ENCODE peak calls at places on chromosomes 4 and X, in four cellular contexts. One of them, this sample, is unnamed.

GRCh38 chrX:9786839-9787635 is 808 bp downstream of the SHROOM2 start:
- DNase-seq in left ventricle myocardium inferior: no peak
- DNase-seq in effector memory CD4-positive, alpha-beta T cell: no peak
- DNase-seq in CD8-positive, alpha-beta memory T cell: no peak
- DNase-seq in this sample: no peak

GRCh38 chr4:153248641-153249198 is 44.5 kb downstream of the TRIM2 start:
- DNase-seq in CD8-positive, alpha-beta memory T cell: no peak
- DNase-seq in left ventricle myocardium inferior: no peak
- DNase-seq in effector memory CD4-positive, alpha-beta T cell: no peak
- DNase-seq in this sample: no peak

GRCh38 chr4:185119927-185120630 is 23.0 kb upstream of the SLC25A4 start:
- DNase-seq in left ventricle myocardium inferior: no peak
- DNase-seq in CD8-positive, alpha-beta memory T cell: no peak
- DNase-seq in effector memory CD4-positive, alpha-beta T cell: no peak
- DNase-seq in this sample: no peak

GRCh38 chr4:3054169-3054759 is 20.1 kb downstream of the HTT-AS start:
- DNase-seq in CD8-positive, alpha-beta memory T cell: no peak
- DNase-seq in effector memory CD4-positive, alpha-beta T cell: no peak
- DNase-seq in left ventricle myocardium inferior: no peak
- DNase-seq in this sample: no peak

GRCh38 chr4:24244663-24245519 is 339.5 kb downstream of the DHX15 start:
- DNase-seq in left ventricle myocardium inferior: peak; percentile 67
- DNase-seq in CD8-positive, alpha-beta memory T cell: no peak
- DNase-seq in effector memory CD4-positive, alpha-beta T cell: no peak
- DNase-seq in this sample: no peak

GRCh38 chr4:97394653-97395052 is 748.6 kb downstream of the STPG2 start:
- DNase-seq in CD8-positive, alpha-beta memory T cell: no peak
- DNase-seq in effector memory CD4-positive, alpha-beta T cell: no peak
- DNase-seq in left ventricle myocardium inferior: no peak
- DNase-seq in this sample: no peak

GRCh38 chr4:8905773-8906667 is 34.4 kb upstream of the HMX1 start:
- DNase-seq in left ventricle myocardium inferior: no peak
- DNase-seq in CD8-positive, alpha-beta memory T cell: peak; percentile 43
- DNase-seq in effector memory CD4-positive, alpha-beta T cell: no peak
- DNase-seq in this sample: no peak

GRCh38 chr4:165464813-165465381 is 86.1 kb downstream of the CPE start:
- DNase-seq in CD8-positive, alpha-beta memory T cell: no peak
- DNase-seq in effector memory CD4-positive, alpha-beta T cell: no peak
- DNase-seq in left ventricle myocardium inferior: no peak
- DNase-seq in this sample: peak; percentile 20

GRCh38 chrX:48938721-48939416 is 18.5 kb downstream of the OTUD5 start:
- DNase-seq in effector memory CD4-positive, alpha-beta T cell: peak; percentile 63
- DNase-seq in CD8-positive, alpha-beta memory T cell: peak; percentile 72
- DNase-seq in left ventricle myocardium inferior: no peak
- DNase-seq in this sample: peak; percentile 67

GRCh38 chrX:16511776-16512400 is 138.1 kb upstream of the S100G start:
- DNase-seq in left ventricle myocardium inferior: no peak
- DNase-seq in CD8-positive, alpha-beta memory T cell: no peak
- DNase-seq in effector memory CD4-positive, alpha-beta T cell: no peak
- DNase-seq in this sample: no peak

GRCh38 chrX:1451251-1451675 is 1.4 kb downstream of the ASMTL start:
- DNase-seq in effector memory CD4-positive, alpha-beta T cell: no peak
- DNase-seq in left ventricle myocardium inferior: no peak
- DNase-seq in CD8-positive, alpha-beta memory T cell: peak; percentile 53
- DNase-seq in this sample: peak; percentile 21
- H3K4me3 ChIP-seq in effector memory CD4-positive, alpha-beta T cell: no peak overlapping the region
- H3K4me3 ChIP-seq in left ventricle myocardium inferior: peak overlapping the region; percentile 90
- H3K4me3 ChIP-seq in CD8-positive, alpha-beta memory T cell: no peak overlapping the region
- H3K4me3 ChIP-seq in this sample: no peak overlapping the region

GRCh38 chrX:21943460-21944135 is 3.1 kb downstream of the SMS start:
- DNase-seq in left ventricle myocardium inferior: no peak
- DNase-seq in effector memory CD4-positive, alpha-beta T cell: no peak
- DNase-seq in CD8-positive, alpha-beta memory T cell: no peak
- DNase-seq in this sample: no peak
- H3K4me3 ChIP-seq in left ventricle myocardium inferior: no peak overlapping the region
- H3K4me3 ChIP-seq in effector memory CD4-positive, alpha-beta T cell: no peak overlapping the region
- H3K4me3 ChIP-seq in CD8-positive, alpha-beta memory T cell: no peak overlapping the region
- H3K4me3 ChIP-seq in this sample: no peak overlapping the region

DNA sequence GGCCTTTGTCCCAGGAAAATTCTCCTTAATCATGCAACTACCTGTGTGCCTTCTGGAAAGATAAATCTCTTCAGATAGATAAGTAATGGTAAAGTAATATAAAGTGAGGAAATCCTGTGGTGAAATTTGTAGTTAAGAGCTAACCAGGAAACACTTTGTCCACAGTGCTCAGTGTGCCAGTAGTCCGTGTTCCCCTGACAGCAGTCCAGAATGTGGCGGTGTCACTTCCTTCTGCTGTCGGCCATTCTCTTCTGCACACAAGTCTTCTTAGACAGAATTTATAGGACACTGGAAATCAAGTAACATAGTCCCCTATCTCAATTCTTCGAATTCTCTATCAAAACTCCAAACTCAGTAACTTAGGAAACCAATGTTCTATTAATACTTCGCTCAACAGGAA is 5.8 kb upstream of the CXXC4 start:
- DNase-seq in CD8-positive, alpha-beta memory T cell: no peak
- DNase-seq in left ventricle myocardium inferior: peak; percentile 18
- DNase-seq in effector memory CD4-positive, alpha-beta T cell: no peak
- DNase-seq in this sample: no peak
- H3K4me3 ChIP-seq in CD8-positive, alpha-beta memory T cell: no peak overlapping the region
- H3K4me3 ChIP-seq in left ventricle myocardium inferior: no peak overlapping the region
- H3K4me3 ChIP-seq in effector memory CD4-positive, alpha-beta T cell: no peak overlapping the region
- H3K4me3 ChIP-seq in this sample: no peak overlapping the region

GRCh38 chr4:89031272-89031671 is 25.7 kb downstream of the FAM13A start:
- DNase-seq in effector memory CD4-positive, alpha-beta T cell: no peak
- DNase-seq in CD8-positive, alpha-beta memory T cell: no peak
- DNase-seq in left ventricle myocardium inferior: no peak
- DNase-seq in this sample: no peak
- H3K4me3 ChIP-seq in effector memory CD4-positive, alpha-beta T cell: no peak overlapping the region
- H3K4me3 ChIP-seq in CD8-positive, alpha-beta memory T cell: no peak overlapping the region
- H3K4me3 ChIP-seq in left ventricle myocardium inferior: no peak overlapping the region
- H3K4me3 ChIP-seq in this sample: no peak overlapping the region

GRCh38 chr4:183746305-183747229 is 87.5 kb downstream of the TRAPPC11 start:
- DNase-seq in left ventricle myocardium inferior: no peak
- DNase-seq in CD8-positive, alpha-beta memory T cell: no peak
- DNase-seq in effector memory CD4-positive, alpha-beta T cell: no peak
- DNase-seq in this sample: no peak

GRCh38 chr4:183747380-183747779 is 88.3 kb downstream of the TRAPPC11 start:
- DNase-seq in CD8-positive, alpha-beta memory T cell: no peak
- DNase-seq in left ventricle myocardium inferior: no peak
- DNase-seq in effector memory CD4-positive, alpha-beta T cell: no peak
- DNase-seq in this sample: no peak

GRCh38 chr4:183747931-183748664 is 89.0 kb downstream of the TRAPPC11 start:
- DNase-seq in effector memory CD4-positive, alpha-beta T cell: no peak
- DNase-seq in left ventricle myocardium inferior: no peak
- DNase-seq in CD8-positive, alpha-beta memory T cell: no peak
- DNase-seq in this sample: no peak

DNA sequence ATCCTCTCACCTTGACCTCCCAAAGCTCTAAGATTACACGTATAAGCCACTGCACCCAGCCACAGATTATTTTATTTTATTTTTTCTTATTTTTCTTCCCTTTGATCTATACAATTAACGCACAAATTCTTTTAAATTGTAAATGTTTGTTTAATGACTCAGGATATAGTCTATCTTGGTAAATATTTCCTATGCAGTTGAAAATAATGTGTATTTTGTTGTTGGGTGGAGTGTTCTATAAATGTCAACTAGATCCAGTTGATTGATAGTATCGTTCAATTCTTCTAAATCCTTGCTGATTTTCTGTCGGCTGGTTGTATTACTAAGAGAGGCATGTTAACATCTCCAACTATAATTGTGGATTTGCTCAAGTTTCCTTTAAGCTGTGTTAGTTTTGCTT is 92.0 kb downstream of the TRAPPC11 start:
- DNase-seq in left ventricle myocardium inferior: no peak
- DNase-seq in effector memory CD4-positive, alpha-beta T cell: no peak
- DNase-seq in CD8-positive, alpha-beta memory T cell: no peak
- DNase-seq in this sample: no peak
- H3K4me3 ChIP-seq in left ventricle myocardium inferior: no peak overlapping the region
- H3K4me3 ChIP-seq in effector memory CD4-positive, alpha-beta T cell: no peak overlapping the region
- H3K4me3 ChIP-seq in CD8-positive, alpha-beta memory T cell: no peak overlapping the region
- H3K4me3 ChIP-seq in this sample: no peak overlapping the region

DNA sequence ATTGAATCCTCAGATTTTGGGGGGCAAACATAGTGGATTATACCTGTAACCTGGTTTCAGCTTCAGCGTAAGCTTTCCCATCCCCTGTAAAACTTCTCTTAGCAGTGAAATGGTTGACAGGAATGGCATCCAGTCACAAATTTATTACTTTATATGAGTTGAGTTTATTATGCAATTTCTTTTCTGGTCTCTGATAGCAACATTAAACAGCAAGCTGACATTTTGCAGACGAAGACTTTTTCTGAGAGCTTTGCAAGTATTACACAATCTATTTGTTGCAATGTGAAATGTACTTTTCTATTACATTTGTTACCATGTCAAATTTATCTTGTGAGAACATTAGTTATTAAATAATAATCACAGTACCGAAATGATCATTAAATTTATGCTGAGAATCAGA is 60.6 kb downstream of the GSPT2 start:
- DNase-seq in left ventricle myocardium inferior: no peak
- DNase-seq in effector memory CD4-positive, alpha-beta T cell: no peak
- DNase-seq in CD8-positive, alpha-beta memory T cell: no peak
- DNase-seq in this sample: no peak
- H3K4me3 ChIP-seq in left ventricle myocardium inferior: peak overlapping the region; percentile 74
- H3K4me3 ChIP-seq in effector memory CD4-positive, alpha-beta T cell: peak overlapping the region; percentile 56
- H3K4me3 ChIP-seq in CD8-positive, alpha-beta memory T cell: peak overlapping the region; percentile 80
- H3K4me3 ChIP-seq in this sample: no peak overlapping the region

GRCh38 chrX:3518870-3519269 is 172.4 kb upstream of the MXRA5 start:
- DNase-seq in CD8-positive, alpha-beta memory T cell: no peak
- DNase-seq in effector memory CD4-positive, alpha-beta T cell: no peak
- DNase-seq in left ventricle myocardium inferior: peak; percentile 15
- DNase-seq in this sample: no peak
- H3K4me3 ChIP-seq in CD8-positive, alpha-beta memory T cell: no peak overlapping the region
- H3K4me3 ChIP-seq in effector memory CD4-positive, alpha-beta T cell: no peak overlapping the region
- H3K4me3 ChIP-seq in left ventricle myocardium inferior: no peak overlapping the region
- H3K4me3 ChIP-seq in this sample: no peak overlapping the region